ENCODE peak calls at places on chromosomes 5 and 9, in four cellular contexts. One of them, this sample, is unnamed.

GRCh38 chr9:37172511-37172910 is 52.1 kb downstream of the ZCCHC7 start:
- DNase-seq in A549: no peak
- DNase-seq in glutamatergic neuron: no peak
- DNase-seq in amygdala: no peak
- DNase-seq in this sample: no peak

GRCh38 chr5:9922719-9923118 is 292.6 kb upstream of the TAS2R1 start:
- DNase-seq in A549: no peak
- DNase-seq in glutamatergic neuron: no peak
- DNase-seq in amygdala: no peak
- DNase-seq in this sample: no peak

GRCh38 chr9:132409828-132410528 is at the start of gene CFAP77:
- DNase-seq in A549: peak
- DNase-seq in glutamatergic neuron: peak
- DNase-seq in amygdala: no peak
- DNase-seq in this sample: peak

GRCh38 chr9:97140566-97140965 is 101.6 kb upstream of the CTSV start:
- DNase-seq in A549: no peak
- DNase-seq in glutamatergic neuron: no peak
- DNase-seq in amygdala: no peak
- DNase-seq in this sample: no peak

GRCh38 chr9:81411961-81412360 is 277.4 kb downstream of the TLE1 start:
- DNase-seq in A549: no peak
- DNase-seq in glutamatergic neuron: no peak
- DNase-seq in amygdala: no peak
- DNase-seq in this sample: no peak

GRCh38 chr9:88766778-88767503 is 224.3 kb upstream of the S1PR3 start:
- DNase-seq in A549: no peak
- DNase-seq in glutamatergic neuron: no peak
- DNase-seq in amygdala: no peak
- DNase-seq in this sample: peak

GRCh38 chr5:176190886-176191755 is 47.1 kb upstream of the SIMC1 start:
- DNase-seq in A549: no peak
- DNase-seq in glutamatergic neuron: no peak
- DNase-seq in amygdala: no peak
- DNase-seq in this sample: no peak

GRCh38 chr9:79501546-79501945 is 70.2 kb upstream of the TLE4 start:
- DNase-seq in A549: no peak
- DNase-seq in glutamatergic neuron: no peak
- DNase-seq in amygdala: no peak
- DNase-seq in this sample: no peak

GRCh38 chr9:75146229-75146628 is 57.9 kb downstream of the OSTF1 start:
- DNase-seq in A549: no peak
- DNase-seq in glutamatergic neuron: no peak
- DNase-seq in amygdala: no peak
- DNase-seq in this sample: peak

GRCh38 chr5:119828536-119828935 is 199.2 kb downstream of the FAM170A start:
- DNase-seq in A549: no peak
- DNase-seq in glutamatergic neuron: no peak
- DNase-seq in amygdala: no peak
- DNase-seq in this sample: no peak

GRCh38 chr9:37436540-37436939 is 14.0 kb downstream of the GRHPR start:
- DNase-seq in A549: no peak
- DNase-seq in glutamatergic neuron: no peak
- DNase-seq in amygdala: no peak
- DNase-seq in this sample: no peak

GRCh38 chr9:133726401-133727276 is 11.5 kb downstream of the SARDH start:
- DNase-seq in A549: peak
- DNase-seq in glutamatergic neuron: peak
- DNase-seq in amygdala: no peak
- DNase-seq in this sample: peak

GRCh38 chr5:139976703-139977102 is 66.4 kb downstream of the NRG2 start:
- DNase-seq in A549: no peak
- DNase-seq in glutamatergic neuron: no peak
- DNase-seq in amygdala: no peak
- DNase-seq in this sample: no peak

GRCh38 chr5:100691545-100691944 is 156.4 kb downstream of the FAM174A start:
- DNase-seq in A549: no peak
- DNase-seq in glutamatergic neuron: no peak
- DNase-seq in amygdala: no peak
- DNase-seq in this sample: peak

GRCh38 chr9:136328622-136329041 is 1.3 kb downstream of the GPSM1 start:
- DNase-seq in A549: no peak
- DNase-seq in glutamatergic neuron: peak
- DNase-seq in amygdala: no peak
- DNase-seq in this sample: peak

GRCh38 chr5:2757563-2758311 is 6.3 kb upstream of the IRX2 start:
- DNase-seq in A549: no peak
- DNase-seq in glutamatergic neuron: peak
- DNase-seq in amygdala: no peak
- DNase-seq in this sample: no peak

GRCh38 chr5:83414601-83415000 is 56.9 kb upstream of the VCAN start:
- DNase-seq in A549: no peak
- DNase-seq in glutamatergic neuron: no peak
- DNase-seq in amygdala: no peak
- DNase-seq in this sample: peak

GRCh38 chr5:135490245-135491037 is 38.3 kb upstream of the TIFAB start:
- DNase-seq in A549: no peak
- DNase-seq in glutamatergic neuron: peak
- DNase-seq in amygdala: no peak
- DNase-seq in this sample: no peak

GRCh38 chr5:128591598-128592455 is 53.8 kb upstream of the FBN2 start:
- DNase-seq in A549: no peak
- DNase-seq in glutamatergic neuron: no peak
- DNase-seq in amygdala: no peak
- DNase-seq in this sample: no peak

This sample was measured in fibroblast of the aortic adventitia.